ENCODE peak calls at places on chromosomes 7 and 10, in seven cellular contexts. T is activated naive CD8-positive, alpha-beta T cell treated with anti-CD3 and anti-CD28 coated beads, Interleukin-2, amount 50 U/mL, for 24 hours; K is activated gamma-delta T cell treated with anti-CD3 and anti-CD28 coated beads, Interleukin-2, amount 50 U/mL, for 16 hours; E is hepatocyte; L is Daoy; F is stimulated activated CD4-positive, alpha-beta T cell treated with anti-CD3 and anti-CD28 coated beads, Interleukin-2, amount 100 ng/mL, for 48 hours; Z is WTC11. P is an unnamed sample.

GRCh38 chr10:62323751-62324150 is 50.4 kb upstream of the ZNF365 start:
- DNase-seq in E (no peak), F (no peak), T (no peak), K (no peak), L (no peak), Z (no peak), P (no peak)

GRCh38 chr7:44638611-44639557 is 32.5 kb downstream of the OGDH start:
- DNase-seq in T (peak), L (peak), Z (peak), E (peak), K (peak), F (peak), P (peak)

GRCh38 chr7:74173074-74173473 is 1.1 kb upstream of the EIF4H start:
- DNase-seq in E (no peak), K (no peak), T (no peak), F (no peak), L (peak), Z (no peak), P (no peak)

GRCh38 chr10:18472977-18473376 is 178.4 kb downstream of the NSUN6 start:
- DNase-seq in K (no peak), T (no peak), E (peak), F (no peak), Z (peak), L (no peak), P (no peak)

GRCh38 chr10:125028291-125028867 is 86.5 kb downstream of the ZRANB1 start:
- DNase-seq in E (no peak), Z (no peak), K (no peak), F (no peak), L (no peak), T (no peak), P (no peak)

GRCh38 chr7:125529237-125529636 is 599.6 kb upstream of the POT1 start:
- DNase-seq in L (no peak), F (no peak), K (no peak), Z (no peak), E (no peak), T (no peak), P (no peak)

GRCh38 chr10:13668126-13668525 is 81.4 kb downstream of the PRPF18 start:
- DNase-seq in E (no peak), F (no peak), Z (no peak), T (no peak), K (no peak), L (no peak), P (no peak)

GRCh38 chr10:43002596-43002995 is 74.3 kb upstream of the RET start:
- DNase-seq in E (no peak), T (no peak), F (no peak), L (no peak), K (no peak), Z (peak), P (no peak)